ENCODE peak calls at places on chromosomes 2 and 18, in six cellular contexts. R, K, G, E, V and Y are unnamed samples.

GRCh38 chr2:96157649-96158553 is 12.7 kb upstream of the DUSP2 start:
- DNase-seq in R (no peak), K (no peak), G (no peak), V (no peak), E (no peak), Y (peak; percentile 36)

GRCh38 chr2:180240774-180241173 is 233.7 kb upstream of the CWC22 start:
- DNase-seq in E (no peak), R (no peak), V (no peak), G (peak; percentile 41), K (no peak), Y (no peak)

GRCh38 chr2:43083710-43084698 is 142.4 kb downstream of the ZFP36L2 start:
- DNase-seq in G (peak; percentile 66), E (no peak), R (no peak), V (peak; percentile 43), K (no peak), Y (no peak)

GRCh38 chr2:167181134-167181533 is 292.9 kb downstream of the XIRP2 start:
- DNase-seq in E (no peak), G (peak; percentile 55), V (no peak), K (no peak), R (no peak), Y (no peak)

GRCh38 chr2:57368190-57368589 is 678.4 kb upstream of the VRK2 start:
- DNase-seq in R (no peak), G (no peak), K (no peak), E (no peak), V (no peak), Y (no peak)

GRCh38 chr18:58562146-58562998 is 66.5 kb downstream of the ALPK2 start:
- DNase-seq in E (no peak), G (no peak), V (no peak), K (no peak), R (no peak), Y (no peak)

GRCh38 chr2:45444991-45445390 is 166.1 kb downstream of the SRBD1 start:
- DNase-seq in V (no peak), G (no peak), K (no peak), E (no peak), R (no peak), Y (no peak)

GRCh38 chr2:172804423-172804822 is 68.8 kb downstream of the RAPGEF4 start:
- DNase-seq in G (no peak), R (no peak), K (no peak), V (no peak), E (no peak), Y (no peak)

GRCh38 chr2:134671498-134671897 is 47.3 kb downstream of the TMEM163 start:
- DNase-seq in G (no peak), R (no peak), V (no peak), E (no peak), K (no peak), Y (peak; percentile 15)

GRCh38 chr2:27078267-27079194 is at the start of gene EMILIN1:
- DNase-seq in G (peak; percentile 98), K (no peak), R (peak; percentile 68), V (peak; percentile 48), E (no peak), Y (no peak)

GRCh38 chr2:119724656-119725485 is 34.9 kb upstream of the PTPN4 start:
- DNase-seq in G (no peak), K (no peak), E (no peak), V (no peak), R (no peak), Y (no peak)

GRCh38 chr18:63301458-63301857 is 18.1 kb downstream of the BCL2 start:
- DNase-seq in R (no peak), E (no peak), G (no peak), V (no peak), K (no peak), Y (no peak)

GRCh38 chr18:3710712-3711269 is 260.8 kb downstream of the TGIF1 start:
- DNase-seq in R (peak; percentile 89), V (no peak), K (no peak), E (peak; percentile 79), G (peak; percentile 17), Y (no peak)

GRCh38 chr2:61045999-61046398 is 19.7 kb upstream of the SANBR start:
- DNase-seq in R (no peak), K (no peak), V (no peak), E (no peak), G (peak; percentile 32), Y (no peak)

GRCh38 chr2:145404690-145405089 is 884.8 kb upstream of the ZEB2 start:
- DNase-seq in R (no peak), G (no peak), E (no peak), V (peak; percentile 22), K (no peak), Y (no peak)

GRCh38 chr2:241900251-241901017 is 30.9 kb downstream of the RTP5 start:
- DNase-seq in K (no peak), E (no peak), V (no peak), G (no peak), R (no peak), Y (no peak)

GRCh38 chr2:218536804-218537494 is 31.2 kb downstream of the USP37 start:
- DNase-seq in G (no peak), E (no peak), R (no peak), V (no peak), K (no peak), Y (no peak)

GRCh38 chr18:34640273-34640672 is 69.8 kb upstream of the DTNA start:
- DNase-seq in K (no peak), G (no peak), R (no peak), V (no peak), E (no peak), Y (no peak)

GRCh38 chr18:61892683-61893303 is at the start of gene RNF152:
- DNase-seq in E (no peak), V (no peak), G (peak; percentile 29), K (no peak), R (peak; percentile 54), Y (peak; percentile 24)